ENCODE peak calls at places on chromosomes 13 and 19, in five cellular contexts. U is uterus; M is neuronal stem cell; I is thoracic aorta; B is CD4-positive, alpha-beta memory T cell. W is an unnamed sample. For H3K4me1, the result is how much of the 10 kb centered on the place peaks cover.

GRCh38 chr13:30708541-30708940 is 26.8 kb upstream of the ALOX5AP start:
- DNase-seq in U (no peak), M (no peak), I (no peak), B (no peak), W (no peak)

GRCh38 chr13:34931572-34931971 is 10.5 kb upstream of the NBEA start:
- DNase-seq in U (no peak), M (no peak), I (no peak), B (no peak), W (no peak)

GRCh38 chr19:53696951-53697350 is 65.2 kb downstream of the DPRX start:
- DNase-seq in U (no peak), M (peak), I (no peak), B (no peak), W (no peak)

GRCh38 chr19:6101291-6101690 is 9.0 kb downstream of the RFX2 start:
- DNase-seq in U (no peak), M (no peak), I (no peak), B (no peak), W (no peak)

GRCh38 chr13:39406688-39407087 is 196.3 kb downstream of the LHFPL6 start:
- DNase-seq in U (no peak), M (no peak), I (no peak), B (no peak), W (no peak)

GRCh38 chr13:58097831-58098230 is 466.3 kb downstream of the PCDH17 start:
- DNase-seq in U (no peak), M (no peak), I (no peak), B (no peak), W (no peak)

GRCh38 chr19:57290970-57291369 is 10.7 kb downstream of the ZNF460 start:
- DNase-seq in U (no peak), M (no peak), I (no peak), B (no peak), W (peak)

GRCh38 chr13:36571444-36571843 is 102.4 kb upstream of the SERTM1 start:
- DNase-seq in U (no peak), M (no peak), I (no peak), B (no peak), W (no peak)

GRCh38 chr19:16470541-16470910 is 1.2 kb downstream of the EPS15L1 start:
- DNase-seq in U (no peak), M (no peak), I (no peak), B (no peak), W (peak)

GRCh38 chr19:33039108-33039599 is 25.5 kb downstream of the RHPN2 start:
- DNase-seq in U (no peak), M (no peak), I (no peak), B (no peak), W (no peak)

GRCh38 chr13:28622286-28622685 is 36.6 kb upstream of the POMP start:
- DNase-seq in U (no peak), M (no peak), I (no peak), B (no peak), W (no peak)

GRCh38 chr13:26968431-26969335 is 202.9 kb downstream of the USP12 start:
- DNase-seq in U (no peak), M (no peak), I (no peak), B (no peak), W (no peak)

GRCh38 chr13:23723463-23723862 is 153.3 kb downstream of the TNFRSF19 start:
- DNase-seq in U (no peak), M (no peak), I (no peak), B (no peak), W (no peak)

GRCh38 chr13:42991892-42992584 is at the start of gene EPSTI1:
- DNase-seq in U (peak), M (peak), I (peak), B (peak), W (peak)

GRCh38 chr13:73421310-73421912 is 362.6 kb downstream of the KLF5 start:
- DNase-seq in U (no peak), M (no peak), I (no peak), B (no peak), W (peak)

GRCh38 chr13:35496761-35497386 is 20.4 kb upstream of the MAB21L1 start:
- DNase-seq in U (no peak), M (no peak), I (no peak), B (no peak), W (no peak)

GRCh38 chr19:29671393-29672076 is 6.3 kb downstream of the PLEKHF1 start:
- DNase-seq in U (no peak), M (no peak), I (peak), B (peak), W (peak)

GRCh38 chr19:45403781-45404556 is 900 bp downstream of the PPP1R13L start:
- DNase-seq in U (peak), M (no peak), I (no peak), B (peak), W (peak)

GRCh38 chr13:50085063-50085462 is 69.8 kb downstream of the KCNRG start:
- DNase-seq in U (no peak), M (peak), I (no peak), B (peak), W (no peak)

GRCh38 chr13:95954266-95954665 is 98.9 kb downstream of the UGGT2 start:
- DNase-seq in U (no peak), M (no peak), I (no peak), B (no peak), W (peak)

GRCh38 chr13:25249001-25249543 is 38.2 kb downstream of the MTMR6 start:
- DNase-seq in U (no peak), M (no peak), I (no peak), B (no peak), W (no peak)

GRCh38 chr19:3115916-3116602 is 19.8 kb upstream of the GNA15 start:
- DNase-seq in U (no peak), M (no peak), I (no peak), B (no peak), W (peak)

GRCh38 chr13:43905435-43906031 is 25.8 kb downstream of the LACC1 start:
- DNase-seq in U (peak), M (peak), I (no peak), B (peak), W (peak)

DNA sequence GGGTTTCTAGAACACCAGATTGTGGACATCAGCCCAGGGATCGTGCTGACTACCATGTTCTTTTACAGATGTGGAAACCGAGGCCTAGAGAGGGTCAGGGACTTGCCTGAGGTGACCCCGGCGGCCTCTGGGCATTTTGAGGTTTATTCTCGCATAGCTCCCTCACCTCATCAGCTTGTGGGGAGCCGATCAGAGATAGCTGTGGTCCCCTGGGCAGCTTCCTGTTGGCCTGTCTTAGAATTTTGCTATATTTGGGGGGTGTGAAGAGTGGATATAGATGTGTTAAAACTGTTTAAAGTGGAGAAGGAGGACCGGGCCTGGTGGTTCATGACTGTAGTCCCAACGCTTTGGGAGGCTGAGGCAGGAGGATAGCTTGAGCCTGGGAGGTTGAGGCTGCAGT is 6.9 kb downstream of the ARHGEF1 start:
- DNase-seq in U (no peak), M (no peak), I (no peak), B (no peak), W (no peak)
- H3K4me1 ChIP-seq in U (under half), M (under half), I (under half), B (half or more), W (under half)

GRCh38 chr13:77969299-77969698 is 50.7 kb upstream of the EDNRB start:
- DNase-seq in U (no peak), M (no peak), I (no peak), B (no peak), W (no peak)

DNA sequence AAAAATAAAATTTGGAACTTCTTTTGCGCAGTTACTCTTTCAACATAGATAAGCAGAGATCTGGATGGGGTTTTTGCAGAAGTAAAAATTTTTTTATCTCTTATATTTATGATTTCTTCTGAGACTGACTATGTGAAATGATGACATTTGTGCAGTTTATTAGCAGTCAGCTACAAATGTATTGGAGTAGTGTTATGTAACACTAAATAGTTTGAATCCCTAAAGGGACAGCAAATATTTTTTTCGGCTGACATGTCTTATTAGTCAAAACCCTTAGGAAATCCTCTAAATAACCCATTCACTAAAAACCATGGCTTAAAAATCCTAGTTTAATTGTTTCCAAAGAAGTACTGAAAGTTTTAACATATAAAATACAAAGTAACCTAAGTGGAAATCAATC is 48.0 kb upstream of the EDNRB start:
- DNase-seq in U (no peak), M (no peak), I (no peak), B (no peak), W (no peak)
- H3K4me1 ChIP-seq in U (under half), M (under half), I (under half), B (under half), W (under half)

GRCh38 chr19:18292460-18292809 is 11.0 kb upstream of the JUND start:
- DNase-seq in U (no peak), M (no peak), I (no peak), B (peak), W (peak)
- H3K4me1 ChIP-seq in U (under half), M (under half), I (under half), B (half or more), W (under half)

GRCh38 chr13:48582086-48582485 is 49.2 kb upstream of the RCBTB2 start:
- DNase-seq in U (no peak), M (no peak), I (no peak), B (no peak), W (no peak)
- H3K4me1 ChIP-seq in U (under half), M (under half), I (under half), B (under half), W (under half)

GRCh38 chr19:43782689-43783231 is 2.0 kb upstream of the KCNN4 start:
- DNase-seq in U (no peak), M (no peak), I (no peak), B (peak), W (no peak)

GRCh38 chr19:43784981-43785808 is 4.4 kb upstream of the KCNN4 start:
- DNase-seq in U (peak), M (peak), I (no peak), B (peak), W (peak)

GRCh38 chr19:43782311-43782660 is 1.5 kb upstream of the KCNN4 start:
- DNase-seq in U (no peak), M (no peak), I (no peak), B (no peak), W (no peak)

GRCh38 chr19:43783636-43784035 is 2.9 kb upstream of the KCNN4 start:
- DNase-seq in U (no peak), M (no peak), I (no peak), B (no peak), W (no peak)

DNA sequence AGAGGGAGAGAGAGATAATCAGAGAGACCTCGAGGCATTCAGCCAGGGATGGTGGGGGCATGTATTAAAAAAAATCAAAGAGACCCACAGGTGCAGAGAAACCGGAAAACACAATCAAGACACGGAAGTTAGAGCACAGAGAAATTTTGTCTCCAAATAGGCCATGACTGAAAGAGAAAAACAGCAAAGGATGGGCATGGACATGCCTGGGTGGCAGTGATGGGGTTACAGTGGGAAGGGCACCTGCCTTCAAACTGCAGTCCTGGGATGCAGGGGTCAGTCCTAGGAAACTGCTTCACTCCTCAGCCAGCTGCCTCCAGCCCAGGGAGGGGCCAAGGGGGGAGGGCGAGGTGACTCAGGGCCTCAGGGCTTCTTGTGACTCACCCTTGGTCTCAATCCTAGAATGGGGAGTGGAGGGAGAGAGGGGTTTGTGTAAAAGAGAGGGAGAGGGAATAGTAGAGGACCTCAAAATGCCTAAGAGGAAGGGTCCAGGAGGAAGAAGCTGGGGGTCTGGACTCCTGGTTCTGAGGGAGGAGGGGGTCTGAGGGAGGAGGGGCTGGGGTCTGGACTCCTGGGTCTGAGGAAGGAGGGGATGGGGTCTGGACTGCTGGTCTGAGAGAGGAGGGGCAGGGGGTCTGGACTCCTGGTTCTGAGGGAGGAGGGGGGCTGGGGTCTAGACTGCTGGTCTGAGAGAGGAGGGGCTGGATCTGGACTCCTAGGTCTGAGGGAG is 3.6 kb upstream of the KCNN4 start:
- DNase-seq in U (no peak), M (no peak), I (no peak), B (peak), W (peak)
- H3K4me1 ChIP-seq in U (under half), M (under half), I (under half), B (half or more), W (under half)

GRCh38 chr13:98521876-98522275 is 55.0 kb downstream of the STK24 start:
- DNase-seq in U (no peak), M (no peak), I (no peak), B (no peak), W (no peak)
- H3K4me1 ChIP-seq in U (under half), M (under half), I (under half), B (half or more), W (under half)